ENCODE peak calls at places on chromosomes 3 and 15, in six cellular contexts. A is A549, Y is ovary, V is stomach, R is gastrocnemius medialis, I is IMR-90. P is an unnamed sample. For H3K4me1, the result is how much of the 10 kb centered on the place peaks cover.

GRCh38 chr3:197021231-197021630 is 8.4 kb downstream of the MELTF start:
- DNase-seq in A (no peak), Y (peak), V (peak), R (no peak), I (no peak), P (no peak)

GRCh38 chr15:95485367-95485766 is 845.1 kb upstream of the NR2F2 start:
- DNase-seq in A (no peak), Y (no peak), V (no peak), R (no peak), I (no peak), P (no peak)

GRCh38 chr3:57068437-57069089 is 8.1 kb downstream of the SPATA12 start:
- DNase-seq in A (peak), Y (no peak), V (no peak), R (peak), I (peak), P (peak)

GRCh38 chr3:177195242-177195940 is 1.9 kb downstream of the TBL1XR1 start:
- DNase-seq in A (no peak), Y (no peak), V (no peak), R (no peak), I (no peak), P (no peak)

GRCh38 chr3:191376742-191377141 is 46.4 kb upstream of the UTS2B start:
- DNase-seq in A (no peak), Y (no peak), V (no peak), R (no peak), I (peak), P (peak)

GRCh38 chr3:95333826-95334225 is 1271.0 kb downstream of the NSUN3 start:
- DNase-seq in A (no peak), Y (no peak), V (no peak), R (no peak), I (no peak), P (no peak)

GRCh38 chr3:118472586-118472985 is 562.1 kb downstream of the IGSF11 start:
- DNase-seq in A (peak), Y (no peak), V (no peak), R (no peak), I (no peak), P (no peak)

GRCh38 chr15:59846100-59846499 is 157.0 kb upstream of the BNIP2 start:
- DNase-seq in A (no peak), Y (no peak), V (no peak), R (no peak), I (no peak), P (no peak)

GRCh38 chr3:47228088-47228487 is 54.5 kb downstream of the KIF9 start:
- DNase-seq in A (no peak), Y (no peak), V (no peak), R (no peak), I (no peak), P (no peak)

GRCh38 chr3:56836276-56837163 is 34.8 kb upstream of the ARHGEF3 start:
- DNase-seq in A (no peak), Y (no peak), V (no peak), R (no peak), I (no peak), P (no peak)

GRCh38 chr3:122992138-122992537 is 35.4 kb downstream of the SEMA5B start:
- DNase-seq in A (no peak), Y (no peak), V (no peak), R (no peak), I (no peak), P (no peak)

GRCh38 chr3:102512734-102513518 is 78.1 kb downstream of the ZPLD1 start:
- DNase-seq in A (no peak), Y (no peak), V (no peak), R (no peak), I (no peak), P (no peak)

GRCh38 chr3:169658311-169658931 is 5.1 kb downstream of the MECOM start:
- DNase-seq in A (no peak), Y (no peak), V (peak), R (no peak), I (peak), P (no peak)

GRCh38 chr15:75666823-75667501 is 19.2 kb downstream of the SNX33 start:
- DNase-seq in A (peak), Y (no peak), V (peak), R (no peak), I (peak), P (no peak)

GRCh38 chr3:127276396-127276795 is 11.4 kb downstream of the PRR20G start:
- DNase-seq in A (no peak), Y (no peak), V (no peak), R (no peak), I (no peak), P (no peak)

GRCh38 chr3:9679476-9680097 is 24.0 kb upstream of the CPNE9 start:
- DNase-seq in A (no peak), Y (no peak), V (no peak), R (no peak), I (no peak), P (no peak)

GRCh38 chr15:34355241-34355640 is 11.8 kb downstream of the LPCAT4 start:
- DNase-seq in A (no peak), Y (no peak), V (no peak), R (no peak), I (no peak), P (no peak)

DNA sequence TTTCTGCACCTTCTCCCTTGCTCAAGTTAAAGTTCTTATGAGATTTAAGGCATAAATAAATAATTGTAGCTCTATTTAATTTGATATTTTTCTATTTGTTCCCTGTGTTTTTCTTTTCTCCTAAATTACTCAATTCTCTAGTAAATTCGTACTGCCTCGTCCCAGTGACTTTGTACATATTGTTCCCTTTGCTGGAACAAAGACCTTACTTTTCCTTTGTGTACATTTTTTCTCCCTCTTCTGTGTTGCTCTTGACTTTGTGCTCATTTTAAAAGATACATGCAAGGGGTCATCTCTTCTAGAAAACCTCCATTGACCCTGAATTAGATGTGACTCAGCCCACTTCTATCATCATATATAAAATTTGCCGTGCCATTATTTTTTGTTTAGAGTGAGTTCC is 29.5 kb downstream of the PPP4R2 start:
- DNase-seq in A (no peak), Y (no peak), V (no peak), R (no peak), I (no peak), P (no peak)
- TF ChIP-seq POLR2A in A (no peak), Y (no peak), V (no peak), R (no peak), I (no peak), P (no peak)

GRCh38 chr3:100261481-100261903 is 700 bp downstream of the TBC1D23 start:
- DNase-seq in A (no peak), Y (no peak), V (no peak), R (no peak), I (no peak), P (no peak)
- H3K27ac ChIP-seq in A (peak), Y (peak), V (peak), R (peak), I (peak), P (peak)

GRCh38 chr15:56608140-56608778 is 125.0 kb downstream of the ZNF280D start:
- DNase-seq in A (no peak), Y (no peak), V (no peak), R (no peak), I (peak), P (no peak)
- H3K4me1 ChIP-seq in A (under half), Y (under half), V (under half), R (under half), I (under half), P (under half)

GRCh38 chr3:162337630-162338029 is 841.0 kb downstream of the OTOL1 start:
- DNase-seq in A (no peak), Y (no peak), V (no peak), R (no peak), I (peak), P (no peak)
- TF ChIP-seq POLR2A in A (no peak), Y (no peak), V (no peak), R (no peak), I (no peak), P (no peak)

GRCh38 chr3:134363381-134363755 is 10.9 kb downstream of the AMOTL2 start:
- DNase-seq in A (no peak), Y (no peak), V (no peak), R (no peak), I (no peak), P (no peak)
- H3K27ac ChIP-seq in A (peak), Y (peak), V (peak), R (peak), I (peak), P (peak)

GRCh38 chr15:90838544-90838943 is 29.8 kb upstream of the FURIN start:
- DNase-seq in A (no peak), Y (no peak), V (no peak), R (no peak), I (no peak), P (no peak)

GRCh38 chr15:90839187-90840071 is 29.0 kb upstream of the FURIN start:
- DNase-seq in A (no peak), Y (no peak), V (peak), R (no peak), I (peak), P (no peak)

GRCh38 chr15:90836296-90836871 is 32.0 kb upstream of the FURIN start:
- DNase-seq in A (peak), Y (no peak), V (no peak), R (no peak), I (peak), P (no peak)

GRCh38 chr15:90838066-90838465 is 30.3 kb upstream of the FURIN start:
- DNase-seq in A (no peak), Y (no peak), V (no peak), R (no peak), I (no peak), P (no peak)

DNA sequence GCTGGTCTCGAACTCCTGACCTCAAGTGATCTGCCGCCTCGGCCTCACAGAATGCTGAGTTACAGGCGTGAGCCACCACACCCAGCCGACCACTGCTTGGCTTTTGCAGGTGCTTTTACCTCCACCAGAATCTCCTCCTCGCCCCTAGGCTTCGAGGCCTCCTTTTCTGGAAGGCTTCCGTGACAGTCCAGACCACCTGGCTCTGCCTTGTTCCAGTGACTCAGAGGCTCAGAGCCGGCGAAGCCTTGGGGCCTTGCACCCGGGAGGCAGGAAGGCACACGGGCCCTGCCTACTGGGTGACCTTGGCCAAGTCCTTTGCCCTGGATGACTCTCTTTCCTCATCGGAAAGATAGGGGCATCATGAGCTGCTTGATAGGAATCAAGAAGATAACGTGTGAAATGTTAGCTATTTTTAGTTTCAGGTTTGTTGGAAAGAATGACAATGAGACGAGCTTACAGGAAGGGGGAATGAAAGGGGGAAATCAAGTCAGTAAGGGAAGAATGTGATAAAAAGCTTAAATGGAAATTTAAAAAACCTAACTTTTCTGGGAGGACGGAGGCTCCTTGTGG is 31.3 kb upstream of the FURIN start:
- DNase-seq in A (no peak), Y (no peak), V (no peak), R (no peak), I (no peak), P (peak)
- H3K4me1 ChIP-seq in A (under half), Y (under half), V (under half), R (under half), I (under half), P (under half)

DNA sequence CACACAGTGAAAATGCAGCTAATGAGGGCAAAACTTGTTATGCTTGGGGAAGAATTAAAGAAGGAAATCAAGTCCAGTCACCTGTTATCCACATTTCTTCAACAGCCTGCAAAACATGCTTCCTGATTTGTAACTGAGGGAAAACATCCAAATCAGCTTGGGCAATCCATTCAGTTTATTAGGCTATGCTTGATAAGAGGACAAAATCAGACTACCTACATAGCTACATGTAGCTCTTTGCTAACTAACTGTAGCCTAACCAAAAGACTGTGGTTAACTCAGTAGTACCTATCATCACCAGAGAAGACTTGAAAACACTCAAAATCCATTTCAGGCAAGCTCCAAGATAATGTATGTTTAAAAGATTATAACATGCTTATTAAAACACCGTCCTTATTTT is 436.4 kb downstream of the SHQ1 start:
- DNase-seq in A (no peak), Y (no peak), V (no peak), R (no peak), I (no peak), P (no peak)
- TF ChIP-seq POLR2A in A (no peak), Y (no peak), V (no peak), R (no peak), I (no peak), P (no peak)

GRCh38 chr3:40843208-40843624 is 318.5 kb downstream of the ZNF621 start:
- DNase-seq in A (no peak), Y (no peak), V (no peak), R (no peak), I (no peak), P (no peak)
- H3K27ac ChIP-seq in A (no peak), Y (peak), V (no peak), R (no peak), I (no peak), P (no peak)

GRCh38 chr15:73927003-73927475 is 777 bp downstream of the LOXL1 start:
- DNase-seq in A (no peak), Y (peak), V (peak), R (no peak), I (no peak), P (peak)

GRCh38 chr15:73927476-73928240 is 1.4 kb downstream of the LOXL1 start:
- DNase-seq in A (peak), Y (peak), V (peak), R (no peak), I (peak), P (peak)

GRCh38 chr15:73924258-73924921 is 1.9 kb upstream of the LOXL1 start:
- DNase-seq in A (peak), Y (peak), V (no peak), R (no peak), I (peak), P (no peak)

GRCh38 chr15:73928241-73928579 is 1.9 kb downstream of the LOXL1 start:
- DNase-seq in A (no peak), Y (no peak), V (no peak), R (no peak), I (no peak), P (no peak)

DNA sequence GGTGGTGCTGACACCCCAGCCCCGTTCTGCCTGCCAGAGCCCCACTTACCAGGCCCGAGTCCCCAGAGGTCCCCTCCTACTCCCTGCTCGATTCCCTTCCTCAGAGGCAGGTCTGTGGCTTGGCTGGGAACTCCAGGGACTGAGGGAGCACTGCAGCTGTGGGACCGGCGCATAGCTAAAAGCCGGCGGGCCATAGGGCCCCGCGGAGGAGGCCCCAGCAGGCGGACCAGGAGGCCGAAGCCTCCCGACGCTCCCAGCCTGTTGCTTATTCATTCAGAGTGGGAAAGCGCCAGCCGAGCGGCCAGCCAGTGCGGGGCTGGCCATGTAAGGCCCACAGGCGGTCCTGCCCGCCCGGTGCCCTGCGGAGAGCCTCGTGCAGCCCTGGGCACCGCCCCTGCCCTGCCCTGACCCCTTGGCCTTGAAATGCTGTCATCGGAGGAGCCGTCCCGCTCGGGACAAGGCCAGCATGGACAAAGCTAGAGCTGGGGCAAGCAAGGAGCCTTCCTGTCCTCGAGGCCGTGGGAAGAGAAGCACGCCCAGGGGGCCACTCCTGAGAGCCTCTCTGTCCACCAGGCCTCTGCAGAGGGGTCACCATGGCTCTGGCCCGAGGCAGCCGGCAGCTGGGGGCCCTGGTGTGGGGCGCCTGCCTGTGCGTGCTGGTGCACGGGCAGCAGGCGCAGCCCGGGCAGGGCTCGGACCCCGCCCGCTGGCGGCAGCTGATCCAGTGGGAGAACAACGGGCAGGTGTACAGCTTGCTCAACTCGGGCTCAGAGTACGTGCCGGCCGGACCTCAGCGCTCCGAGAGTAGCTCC is at the start of gene LOXL1:
- DNase-seq in A (no peak), Y (peak), V (peak), R (peak), I (peak), P (no peak)
- H3K4me1 ChIP-seq in A (under half), Y (under half), V (half or more), R (under half), I (half or more), P (under half)

GRCh38 chr3:157139938-157140534 is 19.9 kb downstream of the CCNL1 start:
- DNase-seq in A (no peak), Y (no peak), V (no peak), R (no peak), I (no peak), P (peak)

GRCh38 chr3:157133434-157134320 is 26.3 kb downstream of the CCNL1 start:
- DNase-seq in A (no peak), Y (no peak), V (no peak), R (no peak), I (no peak), P (no peak)

GRCh38 chr3:157135671-157136396 is 24.1 kb downstream of the CCNL1 start:
- DNase-seq in A (peak), Y (peak), V (no peak), R (no peak), I (peak), P (peak)

GRCh38 chr3:157134620-157135191 is 25.2 kb downstream of the CCNL1 start:
- DNase-seq in A (no peak), Y (no peak), V (peak), R (peak), I (no peak), P (no peak)

DNA sequence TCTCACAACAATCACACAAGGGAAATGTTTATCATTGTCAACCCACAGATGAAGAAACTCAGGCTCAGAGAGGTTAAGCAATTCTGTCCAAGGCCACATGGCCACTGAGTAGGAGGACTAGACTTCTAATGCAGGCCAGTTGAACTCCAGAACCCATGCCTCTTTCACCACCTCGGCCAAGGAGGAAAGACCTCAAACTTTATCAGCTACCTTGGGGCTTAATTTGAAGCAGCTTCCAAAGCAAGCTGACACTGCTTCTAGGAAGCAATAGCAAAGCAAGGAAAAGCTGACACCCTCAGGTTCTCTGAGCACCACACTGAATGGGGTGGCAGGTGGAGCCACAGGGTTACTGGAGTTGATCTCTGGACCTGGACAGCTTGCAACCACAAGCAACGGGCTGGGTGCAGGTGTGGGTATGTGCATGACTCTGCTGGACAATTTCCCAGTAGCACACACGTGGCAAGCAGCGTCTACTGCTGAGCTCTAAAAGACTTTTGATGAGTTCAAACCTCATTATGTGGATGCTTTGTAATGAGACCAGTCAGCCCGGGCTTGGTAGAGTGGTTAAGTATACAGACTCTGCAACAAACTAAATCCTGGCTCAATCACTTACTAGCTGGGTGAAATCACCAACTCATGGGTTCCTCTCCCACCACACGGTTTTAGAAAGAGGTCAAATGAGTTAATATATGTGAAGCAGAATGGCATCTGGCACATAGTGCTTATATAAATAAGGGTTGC is 23.1 kb downstream of the CCNL1 start:
- DNase-seq in A (no peak), Y (no peak), V (peak), R (peak), I (peak), P (peak)
- TF ChIP-seq POLR2A in A (no peak), Y (no peak), V (no peak), R (no peak), I (no peak), P (no peak)

P was measured in adrenal gland.